ENCODE peak calls at places on chromosome 7, in eight cellular contexts. One of them, this sample, is unnamed. For H3K36me3, the result is how much of the 10 kb centered on the place peaks cover.

GRCh38 chr7:36605261-36605660 is 119.0 kb downstream of the AOAH start:
- DNase-seq in IMR-90: no peak
- DNase-seq in PC-3: peak
- DNase-seq in CD8-positive, alpha-beta T cell: no peak
- DNase-seq in Peyer's patch: no peak
- DNase-seq in ascending aorta: no peak
- DNase-seq in fibroblast of lung: peak
- DNase-seq in RWPE2: no peak
- DNase-seq in this sample: no peak

GRCh38 chr7:2717293-2717904 is 29.4 kb downstream of the AMZ1 start:
- DNase-seq in CD8-positive, alpha-beta T cell: no peak
- DNase-seq in PC-3: no peak
- DNase-seq in RWPE2: no peak
- DNase-seq in fibroblast of lung: no peak
- DNase-seq in IMR-90: peak
- DNase-seq in Peyer's patch: peak
- DNase-seq in ascending aorta: no peak
- DNase-seq in this sample: no peak

GRCh38 chr7:77327067-77327931 is 88.8 kb downstream of the GSAP start:
- DNase-seq in fibroblast of lung: peak
- DNase-seq in ascending aorta: peak
- DNase-seq in RWPE2: peak
- DNase-seq in PC-3: peak
- DNase-seq in Peyer's patch: no peak
- DNase-seq in IMR-90: peak
- DNase-seq in CD8-positive, alpha-beta T cell: no peak
- DNase-seq in this sample: no peak

GRCh38 chr7:44288811-44289340 is 36.5 kb downstream of the CAMK2B start:
- DNase-seq in fibroblast of lung: no peak
- DNase-seq in RWPE2: peak
- DNase-seq in Peyer's patch: no peak
- DNase-seq in ascending aorta: peak
- DNase-seq in PC-3: no peak
- DNase-seq in CD8-positive, alpha-beta T cell: no peak
- DNase-seq in IMR-90: no peak
- DNase-seq in this sample: no peak

GRCh38 chr7:2611921-2612320 is 19.9 kb upstream of the TTYH3 start:
- DNase-seq in RWPE2: no peak
- DNase-seq in IMR-90: no peak
- DNase-seq in CD8-positive, alpha-beta T cell: no peak
- DNase-seq in PC-3: no peak
- DNase-seq in ascending aorta: no peak
- DNase-seq in fibroblast of lung: no peak
- DNase-seq in Peyer's patch: no peak
- DNase-seq in this sample: no peak

GRCh38 chr7:17506090-17506489 is 207.6 kb downstream of the AHR start:
- DNase-seq in PC-3: peak
- DNase-seq in Peyer's patch: no peak
- DNase-seq in ascending aorta: no peak
- DNase-seq in CD8-positive, alpha-beta T cell: no peak
- DNase-seq in IMR-90: peak
- DNase-seq in fibroblast of lung: peak
- DNase-seq in RWPE2: no peak
- DNase-seq in this sample: no peak

GRCh38 chr7:150951521-150951920 is 26.6 kb downstream of the KCNH2 start:
- DNase-seq in PC-3: no peak
- DNase-seq in ascending aorta: no peak
- DNase-seq in IMR-90: no peak
- DNase-seq in RWPE2: peak
- DNase-seq in fibroblast of lung: no peak
- DNase-seq in CD8-positive, alpha-beta T cell: no peak
- DNase-seq in Peyer's patch: peak
- DNase-seq in this sample: no peak

GRCh38 chr7:130359276-130359857 is 14.8 kb downstream of the CPA5 start:
- DNase-seq in PC-3: no peak
- DNase-seq in CD8-positive, alpha-beta T cell: no peak
- DNase-seq in ascending aorta: peak
- DNase-seq in IMR-90: no peak
- DNase-seq in Peyer's patch: no peak
- DNase-seq in fibroblast of lung: no peak
- DNase-seq in RWPE2: peak
- DNase-seq in this sample: no peak

GRCh38 chr7:57385668-57386067 is 64.3 kb upstream of the ZNF716 start:
- DNase-seq in IMR-90: no peak
- DNase-seq in CD8-positive, alpha-beta T cell: no peak
- DNase-seq in fibroblast of lung: no peak
- DNase-seq in ascending aorta: no peak
- DNase-seq in RWPE2: no peak
- DNase-seq in PC-3: no peak
- DNase-seq in Peyer's patch: no peak
- DNase-seq in this sample: no peak

GRCh38 chr7:144812379-144813283 is 23.2 kb downstream of the TPK1 start:
- DNase-seq in fibroblast of lung: no peak
- DNase-seq in RWPE2: no peak
- DNase-seq in PC-3: no peak
- DNase-seq in IMR-90: no peak
- DNase-seq in Peyer's patch: no peak
- DNase-seq in ascending aorta: no peak
- DNase-seq in CD8-positive, alpha-beta T cell: peak
- DNase-seq in this sample: peak

GRCh38 chr7:19098510-19098909 is 18.9 kb downstream of the TWIST1 start:
- DNase-seq in PC-3: no peak
- DNase-seq in CD8-positive, alpha-beta T cell: no peak
- DNase-seq in RWPE2: no peak
- DNase-seq in IMR-90: no peak
- DNase-seq in ascending aorta: no peak
- DNase-seq in fibroblast of lung: no peak
- DNase-seq in Peyer's patch: no peak
- DNase-seq in this sample: no peak

GRCh38 chr7:130277763-130278643 is 11.3 kb downstream of the CPA2 start:
- DNase-seq in fibroblast of lung: peak
- DNase-seq in RWPE2: no peak
- DNase-seq in Peyer's patch: no peak
- DNase-seq in ascending aorta: peak
- DNase-seq in PC-3: peak
- DNase-seq in CD8-positive, alpha-beta T cell: no peak
- DNase-seq in IMR-90: peak
- DNase-seq in this sample: no peak

GRCh38 chr7:44072364-44073231 is 7.2 kb upstream of the PGAM2 start:
- DNase-seq in PC-3: peak
- DNase-seq in Peyer's patch: peak
- DNase-seq in RWPE2: peak
- DNase-seq in CD8-positive, alpha-beta T cell: peak
- DNase-seq in fibroblast of lung: peak
- DNase-seq in ascending aorta: peak
- DNase-seq in IMR-90: peak
- DNase-seq in this sample: peak

GRCh38 chr7:93142127-93142526 is 6.1 kb downstream of the SAMD9L start:
- DNase-seq in IMR-90: no peak
- DNase-seq in CD8-positive, alpha-beta T cell: no peak
- DNase-seq in ascending aorta: no peak
- DNase-seq in fibroblast of lung: peak
- DNase-seq in Peyer's patch: no peak
- DNase-seq in PC-3: peak
- DNase-seq in RWPE2: no peak
- DNase-seq in this sample: no peak

GRCh38 chr7:67019562-67020390 is 23.1 kb downstream of the TYW1 start:
- DNase-seq in fibroblast of lung: peak
- DNase-seq in PC-3: peak
- DNase-seq in RWPE2: no peak
- DNase-seq in Peyer's patch: no peak
- DNase-seq in CD8-positive, alpha-beta T cell: no peak
- DNase-seq in IMR-90: peak
- DNase-seq in ascending aorta: no peak
- DNase-seq in this sample: no peak

DNA sequence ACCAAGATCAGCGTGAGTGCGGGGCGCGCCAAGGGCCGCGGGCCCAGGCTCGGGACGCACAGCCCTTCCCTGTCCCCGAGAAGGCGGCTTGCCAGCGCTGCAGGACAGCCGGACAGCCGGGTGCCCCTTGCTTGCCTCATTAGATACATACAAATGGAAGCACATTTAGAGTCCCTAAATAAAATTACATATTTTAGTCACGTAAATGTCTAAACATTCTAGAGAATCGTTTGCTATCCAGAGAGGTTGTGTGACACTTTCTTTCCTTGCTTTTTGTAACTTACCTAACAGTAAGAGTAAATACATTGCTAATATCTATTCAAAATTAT is 4.8 kb downstream of the VSTM2A start:
- DNase-seq in IMR-90: no peak
- DNase-seq in Peyer's patch: no peak
- DNase-seq in fibroblast of lung: no peak
- DNase-seq in PC-3: no peak
- DNase-seq in RWPE2: no peak
- DNase-seq in CD8-positive, alpha-beta T cell: no peak
- DNase-seq in ascending aorta: no peak
- DNase-seq in this sample: no peak
- H3K4me3 ChIP-seq in IMR-90: no peak
- H3K4me3 ChIP-seq in Peyer's patch: peak
- H3K4me3 ChIP-seq in fibroblast of lung: no peak
- H3K4me3 ChIP-seq in PC-3: peak
- H3K4me3 ChIP-seq in RWPE2: no peak
- H3K4me3 ChIP-seq in CD8-positive, alpha-beta T cell: no peak
- H3K4me3 ChIP-seq in ascending aorta: no peak
- H3K4me3 ChIP-seq in this sample: no peak

GRCh38 chr7:147829021-147829420 is 761.5 kb upstream of the C7orf33 start:
- DNase-seq in PC-3: no peak
- DNase-seq in Peyer's patch: no peak
- DNase-seq in fibroblast of lung: no peak
- DNase-seq in RWPE2: no peak
- DNase-seq in IMR-90: no peak
- DNase-seq in ascending aorta: no peak
- DNase-seq in CD8-positive, alpha-beta T cell: no peak
- DNase-seq in this sample: no peak

GRCh38 chr7:147833549-147833948 is 757.0 kb upstream of the C7orf33 start:
- DNase-seq in Peyer's patch: no peak
- DNase-seq in IMR-90: no peak
- DNase-seq in PC-3: no peak
- DNase-seq in RWPE2: no peak
- DNase-seq in ascending aorta: no peak
- DNase-seq in fibroblast of lung: no peak
- DNase-seq in CD8-positive, alpha-beta T cell: no peak
- DNase-seq in this sample: no peak

DNA sequence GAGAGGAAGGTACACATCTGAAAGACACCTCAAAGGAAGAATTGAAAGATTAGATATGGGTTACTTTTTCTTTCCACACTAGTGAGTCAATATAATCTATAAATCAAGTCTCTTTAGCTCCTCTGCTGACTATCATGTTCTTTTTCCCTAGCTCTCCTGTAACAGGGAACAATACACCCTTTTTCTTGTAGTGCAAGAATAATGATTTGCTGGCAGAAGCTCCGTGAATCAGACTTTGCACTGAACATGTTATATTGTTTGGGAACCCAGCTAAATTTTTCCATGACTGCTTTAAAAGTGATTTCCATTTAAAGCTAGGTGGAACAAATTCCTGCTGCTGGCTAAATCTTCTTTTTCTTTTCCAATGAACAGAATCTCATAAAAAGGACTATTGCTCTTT is 756.6 kb upstream of the C7orf33 start:
- DNase-seq in Peyer's patch: no peak
- DNase-seq in CD8-positive, alpha-beta T cell: no peak
- DNase-seq in IMR-90: no peak
- DNase-seq in fibroblast of lung: no peak
- DNase-seq in ascending aorta: no peak
- DNase-seq in RWPE2: no peak
- DNase-seq in PC-3: no peak
- DNase-seq in this sample: no peak
- H3K36me3 ChIP-seq in Peyer's patch: under half
- H3K36me3 ChIP-seq in CD8-positive, alpha-beta T cell: under half
- H3K36me3 ChIP-seq in IMR-90: under half
- H3K36me3 ChIP-seq in fibroblast of lung: under half
- H3K36me3 ChIP-seq in ascending aorta: under half
- H3K36me3 ChIP-seq in RWPE2: under half
- H3K36me3 ChIP-seq in PC-3: under half
- H3K36me3 ChIP-seq in this sample: under half

DNA sequence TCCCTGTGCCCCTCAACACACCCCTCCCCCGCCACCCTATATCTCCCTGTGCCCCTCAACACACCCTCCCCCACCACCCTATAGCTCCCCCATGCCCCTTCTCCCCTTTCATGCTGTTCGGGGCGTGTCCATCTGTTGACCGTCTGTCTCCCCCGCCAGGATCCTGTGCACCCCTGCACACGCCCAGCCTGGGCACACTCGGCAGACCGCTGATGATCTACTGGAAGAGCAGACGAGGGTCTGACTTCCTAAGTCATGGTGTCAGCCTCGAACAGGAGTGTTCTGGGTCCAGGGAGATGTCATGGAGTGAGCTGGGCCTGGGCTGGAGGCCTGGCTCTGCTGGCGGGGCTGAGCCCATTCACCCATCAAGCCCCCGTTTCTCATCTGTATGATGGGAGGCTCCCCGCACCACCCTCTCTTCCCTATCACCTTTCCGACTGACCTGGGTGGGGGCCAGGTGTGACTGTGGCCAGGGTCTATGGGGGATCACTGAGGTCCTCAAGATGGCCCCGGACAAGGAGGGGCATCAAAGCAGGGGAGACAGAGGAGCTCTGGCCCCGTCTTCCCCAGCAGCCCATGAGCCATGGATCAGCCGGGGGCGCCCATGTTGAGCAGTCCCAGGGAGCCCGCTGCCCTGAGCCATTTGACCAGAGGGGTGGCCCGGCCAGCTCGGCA is 48.3 kb downstream of the PDGFA start:
- DNase-seq in IMR-90: no peak
- DNase-seq in Peyer's patch: peak
- DNase-seq in CD8-positive, alpha-beta T cell: no peak
- DNase-seq in RWPE2: no peak
- DNase-seq in fibroblast of lung: no peak
- DNase-seq in ascending aorta: no peak
- DNase-seq in PC-3: no peak
- DNase-seq in this sample: no peak
- H3K27ac ChIP-seq in IMR-90: peak
- H3K27ac ChIP-seq in Peyer's patch: no peak
- H3K27ac ChIP-seq in CD8-positive, alpha-beta T cell: no peak
- H3K27ac ChIP-seq in RWPE2: peak
- H3K27ac ChIP-seq in fibroblast of lung: peak
- H3K27ac ChIP-seq in ascending aorta: peak
- H3K27ac ChIP-seq in PC-3: no peak
- H3K27ac ChIP-seq in this sample: no peak

GRCh38 chr7:86765931-86766330 is 122.2 kb downstream of the GRM3 start:
- DNase-seq in fibroblast of lung: no peak
- DNase-seq in IMR-90: no peak
- DNase-seq in CD8-positive, alpha-beta T cell: no peak
- DNase-seq in PC-3: no peak
- DNase-seq in RWPE2: no peak
- DNase-seq in Peyer's patch: no peak
- DNase-seq in ascending aorta: no peak
- DNase-seq in this sample: no peak

GRCh38 chr7:86762129-86762528 is 118.4 kb downstream of the GRM3 start:
- DNase-seq in IMR-90: no peak
- DNase-seq in Peyer's patch: no peak
- DNase-seq in RWPE2: no peak
- DNase-seq in ascending aorta: no peak
- DNase-seq in CD8-positive, alpha-beta T cell: no peak
- DNase-seq in fibroblast of lung: no peak
- DNase-seq in PC-3: no peak
- DNase-seq in this sample: no peak

DNA sequence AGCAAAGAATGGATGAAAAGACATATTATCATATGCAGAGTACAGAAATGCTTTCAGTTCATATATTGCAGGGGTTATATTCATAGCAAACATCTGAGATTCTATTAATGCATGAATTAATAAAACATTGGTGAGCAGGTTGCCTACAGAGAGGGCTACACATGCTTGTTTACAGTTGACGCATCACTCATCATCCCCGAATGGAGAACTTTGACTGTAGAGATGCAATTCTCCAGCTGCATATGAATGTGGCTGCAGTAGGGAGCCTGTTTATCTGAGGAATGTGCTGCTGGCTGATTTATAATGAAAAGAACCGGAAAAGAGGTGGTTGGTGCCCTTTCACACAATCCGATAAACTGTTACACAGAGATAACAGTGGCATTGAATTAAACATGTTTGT is 116.5 kb downstream of the GRM3 start:
- DNase-seq in fibroblast of lung: no peak
- DNase-seq in IMR-90: no peak
- DNase-seq in ascending aorta: no peak
- DNase-seq in CD8-positive, alpha-beta T cell: no peak
- DNase-seq in RWPE2: no peak
- DNase-seq in Peyer's patch: no peak
- DNase-seq in PC-3: no peak
- DNase-seq in this sample: no peak
- H3K4me3 ChIP-seq in fibroblast of lung: no peak
- H3K4me3 ChIP-seq in IMR-90: no peak
- H3K4me3 ChIP-seq in ascending aorta: no peak
- H3K4me3 ChIP-seq in CD8-positive, alpha-beta T cell: no peak
- H3K4me3 ChIP-seq in RWPE2: no peak
- H3K4me3 ChIP-seq in Peyer's patch: no peak
- H3K4me3 ChIP-seq in PC-3: no peak
- H3K4me3 ChIP-seq in this sample: no peak

This sample was measured in CD4-positive, CD25-positive, alpha-beta regulatory T cell.